ENCODE peak calls at places on chromosomes 5 and 9, in nine cellular contexts. One of them, this sample, is unnamed.

GRCh38 chr9:105114956-105115728 is 129.3 kb upstream of the SLC44A1 start:
- DNase-seq in HT1080: peak; percentile 85
- DNase-seq in D341Med: no peak
- DNase-seq in HTR-8/SVneo: no peak
- DNase-seq in dorsolateral prefrontal cortex: no peak
- DNase-seq in KBM-7: peak; percentile 92
- DNase-seq in H9: no peak
- DNase-seq in AG08396: no peak
- DNase-seq in body of pancreas: no peak
- DNase-seq in this sample: peak; percentile 68

GRCh38 chr9:135797507-135798302 is 95.7 kb downstream of the KCNT1 start:
- DNase-seq in HT1080: peak; percentile 47
- DNase-seq in D341Med: peak; percentile 87
- DNase-seq in HTR-8/SVneo: peak; percentile 67
- DNase-seq in dorsolateral prefrontal cortex: peak; percentile 60
- DNase-seq in KBM-7: peak; percentile 60
- DNase-seq in H9: peak; percentile 78
- DNase-seq in AG08396: peak; percentile 89
- DNase-seq in body of pancreas: peak; percentile 27
- DNase-seq in this sample: peak; percentile 55

GRCh38 chr5:147310059-147310704 is 75.4 kb downstream of the STK32A start:
- DNase-seq in HT1080: peak; percentile 96
- DNase-seq in D341Med: no peak
- DNase-seq in HTR-8/SVneo: peak; percentile 57
- DNase-seq in dorsolateral prefrontal cortex: peak; percentile 42
- DNase-seq in KBM-7: peak; percentile 19
- DNase-seq in H9: peak; percentile 54
- DNase-seq in AG08396: peak; percentile 16
- DNase-seq in body of pancreas: peak; percentile 51
- DNase-seq in this sample: no peak

GRCh38 chr9:126690431-126691051 is 76.8 kb downstream of the LMX1B start:
- DNase-seq in HT1080: no peak
- DNase-seq in D341Med: peak; percentile 84
- DNase-seq in HTR-8/SVneo: peak; percentile 47
- DNase-seq in dorsolateral prefrontal cortex: no peak
- DNase-seq in KBM-7: peak; percentile 43
- DNase-seq in H9: peak; percentile 83
- DNase-seq in AG08396: no peak
- DNase-seq in body of pancreas: peak; percentile 72
- DNase-seq in this sample: peak; percentile 14

GRCh38 chr9:98658965-98659364 is 49.8 kb downstream of the GABBR2 start:
- DNase-seq in HT1080: no peak
- DNase-seq in D341Med: no peak
- DNase-seq in HTR-8/SVneo: no peak
- DNase-seq in dorsolateral prefrontal cortex: no peak
- DNase-seq in KBM-7: no peak
- DNase-seq in H9: no peak
- DNase-seq in AG08396: peak; percentile 12
- DNase-seq in body of pancreas: no peak
- DNase-seq in this sample: no peak

GRCh38 chr5:126422994-126423788 is at the start of gene GRAMD2B:
- DNase-seq in HT1080: peak; percentile 86
- DNase-seq in D341Med: peak; percentile 76
- DNase-seq in HTR-8/SVneo: peak; percentile 74
- DNase-seq in dorsolateral prefrontal cortex: peak; percentile 82
- DNase-seq in KBM-7: peak; percentile 74
- DNase-seq in H9: peak; percentile 89
- DNase-seq in AG08396: peak; percentile 85
- DNase-seq in body of pancreas: peak; percentile 83
- DNase-seq in this sample: peak; percentile 31

GRCh38 chr9:124257865-124258764 is at the start of gene NEK6:
- DNase-seq in HT1080: peak; percentile 27
- DNase-seq in D341Med: peak; percentile 88
- DNase-seq in HTR-8/SVneo: no peak
- DNase-seq in dorsolateral prefrontal cortex: peak; percentile 70
- DNase-seq in KBM-7: peak; percentile 34
- DNase-seq in H9: no peak
- DNase-seq in AG08396: peak; percentile 77
- DNase-seq in body of pancreas: peak; percentile 36
- DNase-seq in this sample: peak; percentile 49

GRCh38 chr5:72178910-72179815 is 71.9 kb downstream of the MAP1B start:
- DNase-seq in HT1080: peak; percentile 94
- DNase-seq in D341Med: no peak
- DNase-seq in HTR-8/SVneo: peak; percentile 86
- DNase-seq in dorsolateral prefrontal cortex: peak; percentile 70
- DNase-seq in KBM-7: no peak
- DNase-seq in H9: no peak
- DNase-seq in AG08396: peak; percentile 85
- DNase-seq in body of pancreas: peak; percentile 34
- DNase-seq in this sample: no peak

GRCh38 chr5:125393416-125393815 is 647.0 kb upstream of the ZNF608 start:
- DNase-seq in HT1080: no peak
- DNase-seq in D341Med: no peak
- DNase-seq in HTR-8/SVneo: no peak
- DNase-seq in dorsolateral prefrontal cortex: no peak
- DNase-seq in KBM-7: no peak
- DNase-seq in H9: no peak
- DNase-seq in AG08396: no peak
- DNase-seq in body of pancreas: no peak
- DNase-seq in this sample: no peak

GRCh38 chr5:147073098-147073497 is 161.7 kb upstream of the STK32A start:
- DNase-seq in HT1080: no peak
- DNase-seq in D341Med: no peak
- DNase-seq in HTR-8/SVneo: no peak
- DNase-seq in dorsolateral prefrontal cortex: no peak
- DNase-seq in KBM-7: no peak
- DNase-seq in H9: no peak
- DNase-seq in AG08396: no peak
- DNase-seq in body of pancreas: no peak
- DNase-seq in this sample: no peak

GRCh38 chr9:111197251-111197650 is 132.8 kb downstream of the OR2K2 start:
- DNase-seq in HT1080: no peak
- DNase-seq in D341Med: no peak
- DNase-seq in HTR-8/SVneo: no peak
- DNase-seq in dorsolateral prefrontal cortex: no peak
- DNase-seq in KBM-7: no peak
- DNase-seq in H9: no peak
- DNase-seq in AG08396: no peak
- DNase-seq in body of pancreas: no peak
- DNase-seq in this sample: no peak

GRCh38 chr9:126722922-126723806 is 81.7 kb upstream of the ZBTB43 start:
- DNase-seq in HT1080: no peak
- DNase-seq in D341Med: peak; percentile 58
- DNase-seq in HTR-8/SVneo: peak; percentile 48
- DNase-seq in dorsolateral prefrontal cortex: no peak
- DNase-seq in KBM-7: peak; percentile 71
- DNase-seq in H9: peak; percentile 50
- DNase-seq in AG08396: no peak
- DNase-seq in body of pancreas: peak; percentile 16
- DNase-seq in this sample: peak; percentile 12

GRCh38 chr9:98764351-98764750 is 32.0 kb downstream of the ANKS6 start:
- DNase-seq in HT1080: no peak
- DNase-seq in D341Med: no peak
- DNase-seq in HTR-8/SVneo: no peak
- DNase-seq in dorsolateral prefrontal cortex: no peak
- DNase-seq in KBM-7: no peak
- DNase-seq in H9: no peak
- DNase-seq in AG08396: no peak
- DNase-seq in body of pancreas: no peak
- DNase-seq in this sample: no peak

GRCh38 chr9:126543490-126543889 is 70.2 kb upstream of the LMX1B start:
- DNase-seq in HT1080: no peak
- DNase-seq in D341Med: no peak
- DNase-seq in HTR-8/SVneo: no peak
- DNase-seq in dorsolateral prefrontal cortex: no peak
- DNase-seq in KBM-7: no peak
- DNase-seq in H9: no peak
- DNase-seq in AG08396: no peak
- DNase-seq in body of pancreas: no peak
- DNase-seq in this sample: no peak

GRCh38 chr5:157311595-157311994 is 45.7 kb downstream of the CYFIP2 start:
- DNase-seq in HT1080: no peak
- DNase-seq in D341Med: no peak
- DNase-seq in HTR-8/SVneo: no peak
- DNase-seq in dorsolateral prefrontal cortex: no peak
- DNase-seq in KBM-7: no peak
- DNase-seq in H9: no peak
- DNase-seq in AG08396: no peak
- DNase-seq in body of pancreas: no peak
- DNase-seq in this sample: no peak

GRCh38 chr5:137075163-137075970 is 423.8 kb downstream of the SPOCK1 start:
- DNase-seq in HT1080: peak; percentile 56
- DNase-seq in D341Med: peak; percentile 84
- DNase-seq in HTR-8/SVneo: peak; percentile 73
- DNase-seq in dorsolateral prefrontal cortex: no peak
- DNase-seq in KBM-7: peak; percentile 37
- DNase-seq in H9: peak; percentile 92
- DNase-seq in AG08396: peak; percentile 29
- DNase-seq in body of pancreas: peak; percentile 93
- DNase-seq in this sample: peak; percentile 17

GRCh38 chr5:172147857-172148256 is 40.2 kb downstream of the STK10 start:
- DNase-seq in HT1080: no peak
- DNase-seq in D341Med: no peak
- DNase-seq in HTR-8/SVneo: no peak
- DNase-seq in dorsolateral prefrontal cortex: no peak
- DNase-seq in KBM-7: no peak
- DNase-seq in H9: no peak
- DNase-seq in AG08396: no peak
- DNase-seq in body of pancreas: no peak
- DNase-seq in this sample: peak; percentile 86

GRCh38 chr5:108432024-108432423 is 50.1 kb upstream of the FBXL17 start:
- DNase-seq in HT1080: peak; percentile 47
- DNase-seq in D341Med: no peak
- DNase-seq in HTR-8/SVneo: no peak
- DNase-seq in dorsolateral prefrontal cortex: no peak
- DNase-seq in KBM-7: no peak
- DNase-seq in H9: no peak
- DNase-seq in AG08396: peak; percentile 20
- DNase-seq in body of pancreas: no peak
- DNase-seq in this sample: no peak

GRCh38 chr5:79062431-79062830 is 7.0 kb downstream of the DMGDH start:
- DNase-seq in HT1080: no peak
- DNase-seq in D341Med: no peak
- DNase-seq in HTR-8/SVneo: no peak
- DNase-seq in dorsolateral prefrontal cortex: no peak
- DNase-seq in KBM-7: no peak
- DNase-seq in H9: no peak
- DNase-seq in AG08396: no peak
- DNase-seq in body of pancreas: no peak
- DNase-seq in this sample: no peak

GRCh38 chr5:132437604-132438275 is 52.8 kb downstream of the IRF1 start:
- DNase-seq in HT1080: peak; percentile 74
- DNase-seq in D341Med: no peak
- DNase-seq in HTR-8/SVneo: peak; percentile 70
- DNase-seq in dorsolateral prefrontal cortex: no peak
- DNase-seq in KBM-7: peak; percentile 75
- DNase-seq in H9: peak; percentile 73
- DNase-seq in AG08396: peak; percentile 81
- DNase-seq in body of pancreas: peak; percentile 32
- DNase-seq in this sample: peak; percentile 78

GRCh38 chr9:7216004-7216821 is 458.4 kb downstream of the KDM4C start:
- DNase-seq in HT1080: peak; percentile 72
- DNase-seq in D341Med: no peak
- DNase-seq in HTR-8/SVneo: no peak
- DNase-seq in dorsolateral prefrontal cortex: no peak
- DNase-seq in KBM-7: peak; percentile 9
- DNase-seq in H9: no peak
- DNase-seq in AG08396: no peak
- DNase-seq in body of pancreas: no peak
- DNase-seq in this sample: no peak

GRCh38 chr9:68970150-68970549 is 43.8 kb downstream of the PRKACG start:
- DNase-seq in HT1080: no peak
- DNase-seq in D341Med: no peak
- DNase-seq in HTR-8/SVneo: no peak
- DNase-seq in dorsolateral prefrontal cortex: no peak
- DNase-seq in KBM-7: no peak
- DNase-seq in H9: no peak
- DNase-seq in AG08396: no peak
- DNase-seq in body of pancreas: no peak
- DNase-seq in this sample: peak; percentile 24

GRCh38 chr5:96548941-96549340 is 113.2 kb upstream of the CAST start:
- DNase-seq in HT1080: no peak
- DNase-seq in D341Med: no peak
- DNase-seq in HTR-8/SVneo: no peak
- DNase-seq in dorsolateral prefrontal cortex: no peak
- DNase-seq in KBM-7: no peak
- DNase-seq in H9: no peak
- DNase-seq in AG08396: no peak
- DNase-seq in body of pancreas: no peak
- DNase-seq in this sample: no peak

GRCh38 chr5:133245191-133246052 is 193.6 kb downstream of the HSPA4 start:
- DNase-seq in HT1080: peak; percentile 97
- DNase-seq in D341Med: no peak
- DNase-seq in HTR-8/SVneo: peak; percentile 86
- DNase-seq in dorsolateral prefrontal cortex: no peak
- DNase-seq in KBM-7: no peak
- DNase-seq in H9: no peak
- DNase-seq in AG08396: peak; percentile 65
- DNase-seq in body of pancreas: no peak
- DNase-seq in this sample: peak; percentile 63

GRCh38 chr5:1763960-1764605 is 35.6 kb downstream of the MRPL36 start:
- DNase-seq in HT1080: no peak
- DNase-seq in D341Med: no peak
- DNase-seq in HTR-8/SVneo: no peak
- DNase-seq in dorsolateral prefrontal cortex: peak; percentile 24
- DNase-seq in KBM-7: no peak
- DNase-seq in H9: peak; percentile 26
- DNase-seq in AG08396: no peak
- DNase-seq in body of pancreas: peak; percentile 7
- DNase-seq in this sample: no peak

GRCh38 chr9:114206221-114206760 is 51.0 kb downstream of the COL27A1 start:
- DNase-seq in HT1080: no peak
- DNase-seq in D341Med: no peak
- DNase-seq in HTR-8/SVneo: no peak
- DNase-seq in dorsolateral prefrontal cortex: no peak
- DNase-seq in KBM-7: no peak
- DNase-seq in H9: no peak
- DNase-seq in AG08396: no peak
- DNase-seq in body of pancreas: no peak
- DNase-seq in this sample: no peak

GRCh38 chr5:132813599-132814440 is 718 bp downstream of the SOWAHA start:
- DNase-seq in HT1080: no peak
- DNase-seq in D341Med: peak; percentile 81
- DNase-seq in HTR-8/SVneo: peak; percentile 40
- DNase-seq in dorsolateral prefrontal cortex: peak; percentile 81
- DNase-seq in KBM-7: no peak
- DNase-seq in H9: peak; percentile 67
- DNase-seq in AG08396: no peak
- DNase-seq in body of pancreas: peak; percentile 43
- DNase-seq in this sample: peak; percentile 62

GRCh38 chr5:136518174-136518573 is 152.8 kb upstream of the TRPC7 start:
- DNase-seq in HT1080: no peak
- DNase-seq in D341Med: no peak
- DNase-seq in HTR-8/SVneo: no peak
- DNase-seq in dorsolateral prefrontal cortex: no peak
- DNase-seq in KBM-7: no peak
- DNase-seq in H9: no peak
- DNase-seq in AG08396: no peak
- DNase-seq in body of pancreas: no peak
- DNase-seq in this sample: no peak

This sample was measured in erythroblast.